ENCODE peak calls at places on chromosomes 13 and 19, in nine cellular contexts. One of them, this sample, is unnamed.

GRCh38 chr13:27001705-27002104 is 169.9 kb downstream of the USP12 start:
- DNase-seq in activated CD4-positive, CD25-positive, alpha-beta regulatory T cell: no peak
- DNase-seq in AG10803: no peak
- DNase-seq in head of caudate nucleus: no peak
- DNase-seq in activated CD4-positive, alpha-beta T cell treated with anti-CD3 and anti-CD28 coated beads for 1 hour: no peak
- DNase-seq in SW480: no peak
- DNase-seq in activated CD4-positive, alpha-beta memory T cell treated with anti-CD3 and anti-CD28 coated beads, Interleukin-2, amount 10 ng/mL, durations not matched to agents 7 days and 5 days: no peak
- DNase-seq in coronary artery: no peak
- DNase-seq in A172: no peak
- DNase-seq in this sample: no peak

GRCh38 chr19:14731200-14731599 is 41.4 kb downstream of the ZNF333 start:
- DNase-seq in activated CD4-positive, CD25-positive, alpha-beta regulatory T cell: no peak
- DNase-seq in AG10803: no peak
- DNase-seq in head of caudate nucleus: no peak
- DNase-seq in activated CD4-positive, alpha-beta T cell treated with anti-CD3 and anti-CD28 coated beads for 1 hour: no peak
- DNase-seq in SW480: no peak
- DNase-seq in activated CD4-positive, alpha-beta memory T cell treated with anti-CD3 and anti-CD28 coated beads, Interleukin-2, amount 10 ng/mL, durations not matched to agents 7 days and 5 days: no peak
- DNase-seq in coronary artery: no peak
- DNase-seq in A172: peak
- DNase-seq in this sample: no peak

GRCh38 chr13:50282016-50282415 is 266.8 kb downstream of the KCNRG start:
- DNase-seq in activated CD4-positive, CD25-positive, alpha-beta regulatory T cell: no peak
- DNase-seq in AG10803: no peak
- DNase-seq in head of caudate nucleus: no peak
- DNase-seq in activated CD4-positive, alpha-beta T cell treated with anti-CD3 and anti-CD28 coated beads for 1 hour: no peak
- DNase-seq in SW480: no peak
- DNase-seq in activated CD4-positive, alpha-beta memory T cell treated with anti-CD3 and anti-CD28 coated beads, Interleukin-2, amount 10 ng/mL, durations not matched to agents 7 days and 5 days: no peak
- DNase-seq in coronary artery: no peak
- DNase-seq in A172: no peak
- DNase-seq in this sample: no peak

GRCh38 chr13:110399801-110400200 is 92.7 kb downstream of the COL4A2 start:
- DNase-seq in activated CD4-positive, CD25-positive, alpha-beta regulatory T cell: no peak
- DNase-seq in AG10803: peak
- DNase-seq in head of caudate nucleus: no peak
- DNase-seq in activated CD4-positive, alpha-beta T cell treated with anti-CD3 and anti-CD28 coated beads for 1 hour: no peak
- DNase-seq in SW480: no peak
- DNase-seq in activated CD4-positive, alpha-beta memory T cell treated with anti-CD3 and anti-CD28 coated beads, Interleukin-2, amount 10 ng/mL, durations not matched to agents 7 days and 5 days: no peak
- DNase-seq in coronary artery: no peak
- DNase-seq in A172: no peak
- DNase-seq in this sample: no peak

GRCh38 chr19:2756477-2756876 is 16.7 kb upstream of the SLC39A3 start:
- DNase-seq in activated CD4-positive, CD25-positive, alpha-beta regulatory T cell: no peak
- DNase-seq in AG10803: no peak
- DNase-seq in head of caudate nucleus: no peak
- DNase-seq in activated CD4-positive, alpha-beta T cell treated with anti-CD3 and anti-CD28 coated beads for 1 hour: no peak
- DNase-seq in SW480: no peak
- DNase-seq in activated CD4-positive, alpha-beta memory T cell treated with anti-CD3 and anti-CD28 coated beads, Interleukin-2, amount 10 ng/mL, durations not matched to agents 7 days and 5 days: no peak
- DNase-seq in coronary artery: no peak
- DNase-seq in A172: no peak
- DNase-seq in this sample: no peak

GRCh38 chr19:46134527-46134926 is 10.0 kb upstream of the IGFL3 start:
- DNase-seq in activated CD4-positive, CD25-positive, alpha-beta regulatory T cell: no peak
- DNase-seq in AG10803: peak
- DNase-seq in head of caudate nucleus: no peak
- DNase-seq in activated CD4-positive, alpha-beta T cell treated with anti-CD3 and anti-CD28 coated beads for 1 hour: no peak
- DNase-seq in SW480: peak
- DNase-seq in activated CD4-positive, alpha-beta memory T cell treated with anti-CD3 and anti-CD28 coated beads, Interleukin-2, amount 10 ng/mL, durations not matched to agents 7 days and 5 days: no peak
- DNase-seq in coronary artery: no peak
- DNase-seq in A172: peak
- DNase-seq in this sample: no peak

GRCh38 chr19:18300930-18301717 is 19.7 kb upstream of the JUND start:
- DNase-seq in activated CD4-positive, CD25-positive, alpha-beta regulatory T cell: no peak
- DNase-seq in AG10803: peak
- DNase-seq in head of caudate nucleus: no peak
- DNase-seq in activated CD4-positive, alpha-beta T cell treated with anti-CD3 and anti-CD28 coated beads for 1 hour: no peak
- DNase-seq in SW480: peak
- DNase-seq in activated CD4-positive, alpha-beta memory T cell treated with anti-CD3 and anti-CD28 coated beads, Interleukin-2, amount 10 ng/mL, durations not matched to agents 7 days and 5 days: no peak
- DNase-seq in coronary artery: peak
- DNase-seq in A172: peak
- DNase-seq in this sample: no peak

GRCh38 chr13:110393761-110394160 is 86.7 kb downstream of the COL4A2 start:
- DNase-seq in activated CD4-positive, CD25-positive, alpha-beta regulatory T cell: no peak
- DNase-seq in AG10803: no peak
- DNase-seq in head of caudate nucleus: no peak
- DNase-seq in activated CD4-positive, alpha-beta T cell treated with anti-CD3 and anti-CD28 coated beads for 1 hour: no peak
- DNase-seq in SW480: no peak
- DNase-seq in activated CD4-positive, alpha-beta memory T cell treated with anti-CD3 and anti-CD28 coated beads, Interleukin-2, amount 10 ng/mL, durations not matched to agents 7 days and 5 days: no peak
- DNase-seq in coronary artery: no peak
- DNase-seq in A172: no peak
- DNase-seq in this sample: no peak

GRCh38 chr13:44116562-44117315 is 237.0 kb downstream of the LACC1 start:
- DNase-seq in activated CD4-positive, CD25-positive, alpha-beta regulatory T cell: no peak
- DNase-seq in AG10803: peak
- DNase-seq in head of caudate nucleus: no peak
- DNase-seq in activated CD4-positive, alpha-beta T cell treated with anti-CD3 and anti-CD28 coated beads for 1 hour: no peak
- DNase-seq in SW480: no peak
- DNase-seq in activated CD4-positive, alpha-beta memory T cell treated with anti-CD3 and anti-CD28 coated beads, Interleukin-2, amount 10 ng/mL, durations not matched to agents 7 days and 5 days: no peak
- DNase-seq in coronary artery: no peak
- DNase-seq in A172: no peak
- DNase-seq in this sample: no peak

GRCh38 chr19:23070353-23070781 is 46.5 kb upstream of the ZNF730 start:
- DNase-seq in activated CD4-positive, CD25-positive, alpha-beta regulatory T cell: no peak
- DNase-seq in AG10803: peak
- DNase-seq in head of caudate nucleus: no peak
- DNase-seq in activated CD4-positive, alpha-beta T cell treated with anti-CD3 and anti-CD28 coated beads for 1 hour: no peak
- DNase-seq in SW480: no peak
- DNase-seq in activated CD4-positive, alpha-beta memory T cell treated with anti-CD3 and anti-CD28 coated beads, Interleukin-2, amount 10 ng/mL, durations not matched to agents 7 days and 5 days: no peak
- DNase-seq in coronary artery: no peak
- DNase-seq in A172: no peak
- DNase-seq in this sample: no peak

GRCh38 chr19:51016798-51017683 is 2.5 kb downstream of the KLK10 start:
- DNase-seq in activated CD4-positive, CD25-positive, alpha-beta regulatory T cell: no peak
- DNase-seq in AG10803: peak
- DNase-seq in head of caudate nucleus: peak
- DNase-seq in activated CD4-positive, alpha-beta T cell treated with anti-CD3 and anti-CD28 coated beads for 1 hour: peak
- DNase-seq in SW480: peak
- DNase-seq in activated CD4-positive, alpha-beta memory T cell treated with anti-CD3 and anti-CD28 coated beads, Interleukin-2, amount 10 ng/mL, durations not matched to agents 7 days and 5 days: no peak
- DNase-seq in coronary artery: no peak
- DNase-seq in A172: no peak
- DNase-seq in this sample: no peak

GRCh38 chr19:41225238-41226052 is 6.4 kb downstream of the AXL start:
- DNase-seq in activated CD4-positive, CD25-positive, alpha-beta regulatory T cell: no peak
- DNase-seq in AG10803: peak
- DNase-seq in head of caudate nucleus: no peak
- DNase-seq in activated CD4-positive, alpha-beta T cell treated with anti-CD3 and anti-CD28 coated beads for 1 hour: peak
- DNase-seq in SW480: peak
- DNase-seq in activated CD4-positive, alpha-beta memory T cell treated with anti-CD3 and anti-CD28 coated beads, Interleukin-2, amount 10 ng/mL, durations not matched to agents 7 days and 5 days: peak
- DNase-seq in coronary artery: peak
- DNase-seq in A172: peak
- DNase-seq in this sample: no peak

GRCh38 chr19:4764290-4764660 is 27.3 kb upstream of the FEM1A start:
- DNase-seq in activated CD4-positive, CD25-positive, alpha-beta regulatory T cell: no peak
- DNase-seq in AG10803: no peak
- DNase-seq in head of caudate nucleus: no peak
- DNase-seq in activated CD4-positive, alpha-beta T cell treated with anti-CD3 and anti-CD28 coated beads for 1 hour: no peak
- DNase-seq in SW480: no peak
- DNase-seq in activated CD4-positive, alpha-beta memory T cell treated with anti-CD3 and anti-CD28 coated beads, Interleukin-2, amount 10 ng/mL, durations not matched to agents 7 days and 5 days: no peak
- DNase-seq in coronary artery: no peak
- DNase-seq in A172: no peak
- DNase-seq in this sample: no peak

GRCh38 chr13:46668302-46668720 is 115.3 kb downstream of the LRCH1 start:
- DNase-seq in activated CD4-positive, CD25-positive, alpha-beta regulatory T cell: no peak
- DNase-seq in AG10803: peak
- DNase-seq in head of caudate nucleus: peak
- DNase-seq in activated CD4-positive, alpha-beta T cell treated with anti-CD3 and anti-CD28 coated beads for 1 hour: no peak
- DNase-seq in SW480: no peak
- DNase-seq in activated CD4-positive, alpha-beta memory T cell treated with anti-CD3 and anti-CD28 coated beads, Interleukin-2, amount 10 ng/mL, durations not matched to agents 7 days and 5 days: peak
- DNase-seq in coronary artery: no peak
- DNase-seq in A172: peak
- DNase-seq in this sample: no peak

GRCh38 chr19:46634656-46635218 is 1.3 kb downstream of the GNG8 start:
- DNase-seq in activated CD4-positive, CD25-positive, alpha-beta regulatory T cell: no peak
- DNase-seq in AG10803: no peak
- DNase-seq in head of caudate nucleus: no peak
- DNase-seq in activated CD4-positive, alpha-beta T cell treated with anti-CD3 and anti-CD28 coated beads for 1 hour: no peak
- DNase-seq in SW480: no peak
- DNase-seq in activated CD4-positive, alpha-beta memory T cell treated with anti-CD3 and anti-CD28 coated beads, Interleukin-2, amount 10 ng/mL, durations not matched to agents 7 days and 5 days: no peak
- DNase-seq in coronary artery: no peak
- DNase-seq in A172: no peak
- DNase-seq in this sample: no peak

GRCh38 chr19:17871878-17872250 is at the start of gene SLC5A5:
- DNase-seq in activated CD4-positive, CD25-positive, alpha-beta regulatory T cell: no peak
- DNase-seq in AG10803: no peak
- DNase-seq in head of caudate nucleus: no peak
- DNase-seq in activated CD4-positive, alpha-beta T cell treated with anti-CD3 and anti-CD28 coated beads for 1 hour: no peak
- DNase-seq in SW480: no peak
- DNase-seq in activated CD4-positive, alpha-beta memory T cell treated with anti-CD3 and anti-CD28 coated beads, Interleukin-2, amount 10 ng/mL, durations not matched to agents 7 days and 5 days: peak
- DNase-seq in coronary artery: no peak
- DNase-seq in A172: no peak
- DNase-seq in this sample: no peak

GRCh38 chr13:112098699-112099098 is 31.8 kb downstream of the SOX1 start:
- DNase-seq in activated CD4-positive, CD25-positive, alpha-beta regulatory T cell: no peak
- DNase-seq in AG10803: no peak
- DNase-seq in head of caudate nucleus: no peak
- DNase-seq in activated CD4-positive, alpha-beta T cell treated with anti-CD3 and anti-CD28 coated beads for 1 hour: no peak
- DNase-seq in SW480: no peak
- DNase-seq in activated CD4-positive, alpha-beta memory T cell treated with anti-CD3 and anti-CD28 coated beads, Interleukin-2, amount 10 ng/mL, durations not matched to agents 7 days and 5 days: no peak
- DNase-seq in coronary artery: no peak
- DNase-seq in A172: no peak
- DNase-seq in this sample: no peak